ENCODE peak calls at places on chromosomes 2 and 18, in six cellular contexts. Z is endothelial cell, P is transverse colon, N is fibroblast of lung, U is upper lobe of right lung, K is fibroblast of mammary gland. B is an unnamed sample.

GRCh38 chr2:239940861-239941570 is 84.1 kb downstream of the NDUFA10 start:
- DNase-seq in P (no peak), N (no peak), U (peak), Z (no peak), K (no peak), B (peak)

GRCh38 chr2:176435691-176436215 is 166.5 kb downstream of the MTX2 start:
- DNase-seq in N (no peak), Z (no peak), K (no peak), P (no peak), U (no peak), B (no peak)

GRCh38 chr2:239443666-239444567 is 43.1 kb upstream of the HDAC4 start:
- DNase-seq in N (peak), Z (no peak), U (no peak), K (peak), P (no peak), B (no peak)

GRCh38 chr2:150938586-150938985 is 323.1 kb downstream of the RBM43 start:
- DNase-seq in N (peak), K (peak), Z (no peak), U (no peak), P (no peak), B (no peak)

GRCh38 chr18:6373187-6373586 is 41.5 kb downstream of the L3MBTL4 start:
- DNase-seq in P (no peak), U (no peak), Z (no peak), K (no peak), N (no peak), B (no peak)

GRCh38 chr2:20443276-20443920 is 3.5 kb upstream of the RHOB start:
- DNase-seq in N (peak), K (peak), U (peak), Z (no peak), P (peak), B (no peak)

GRCh38 chr18:44818148-44818547 is 137.5 kb downstream of the SETBP1 start:
- DNase-seq in U (no peak), N (no peak), Z (no peak), K (no peak), P (no peak), B (no peak)

GRCh38 chr2:206418968-206419367 is 24.4 kb upstream of the ADAM23 start:
- DNase-seq in U (no peak), N (no peak), Z (no peak), K (no peak), P (no peak), B (no peak)

GRCh38 chr18:44895176-44895798 is 214.6 kb downstream of the SETBP1 start:
- DNase-seq in Z (no peak), K (peak), P (peak), N (peak), U (no peak), B (no peak)

GRCh38 chr18:78772369-78773302 is 207.0 kb upstream of the SALL3 start:
- DNase-seq in K (no peak), P (no peak), N (no peak), Z (no peak), U (no peak), B (peak)

GRCh38 chr2:20479835-20480234 is 33.0 kb downstream of the RHOB start:
- DNase-seq in K (no peak), N (no peak), U (peak), Z (no peak), P (no peak), B (no peak)

GRCh38 chr18:48412339-48412929 is 3.3 kb upstream of the ZBTB7C start:
- DNase-seq in K (no peak), N (peak), U (no peak), Z (peak), P (peak), B (no peak)

GRCh38 chr2:173571021-173571821 is 216.5 kb downstream of the CDCA7 start:
- DNase-seq in P (no peak), Z (peak), K (peak), U (no peak), N (peak), B (no peak)

GRCh38 chr2:144403940-144404339 is 116.0 kb downstream of the ZEB2 start:
- DNase-seq in U (peak), Z (no peak), K (no peak), N (peak), P (no peak), B (no peak)

GRCh38 chr2:120177011-120177621 is 46.1 kb downstream of the TMEM185B start:
- DNase-seq in U (peak), K (no peak), P (peak), N (no peak), Z (no peak), B (no peak)

GRCh38 chr2:5673861-5674240 is 18.3 kb upstream of the SOX11 start:
- DNase-seq in K (no peak), Z (peak), P (no peak), N (peak), U (no peak), B (no peak)

GRCh38 chr18:23725827-23726661 is 36.8 kb downstream of the LAMA3 start:
- DNase-seq in Z (no peak), K (peak), P (no peak), N (no peak), U (no peak), B (no peak)

GRCh38 chr2:168912466-168913170 is 11.5 kb downstream of the G6PC2 start:
- DNase-seq in Z (peak), N (peak), K (peak), P (no peak), U (no peak), B (no peak)

GRCh38 chr2:173231042-173231441 is 123.6 kb upstream of the CDCA7 start:
- DNase-seq in K (no peak), P (peak), U (peak), N (no peak), Z (no peak), B (no peak)

GRCh38 chr2:68745006-68745405 is 10.4 kb downstream of the ARHGAP25 start:
- DNase-seq in K (no peak), U (no peak), P (no peak), Z (no peak), N (no peak), B (no peak)

GRCh38 chr2:67215214-67215613 is 181.9 kb upstream of the ETAA1 start:
- DNase-seq in K (peak), P (peak), U (peak), N (peak), Z (peak), B (peak)

GRCh38 chr2:231425291-231425810 is 29.8 kb downstream of the B3GNT7 start:
- DNase-seq in N (no peak), K (no peak), Z (no peak), U (no peak), P (no peak), B (no peak)

GRCh38 chr2:160464996-160465395 is 28.6 kb downstream of the RBMS1 start:
- DNase-seq in K (peak), P (no peak), U (no peak), N (peak), Z (no peak), B (no peak)